ENCODE peak calls at places on chromosomes 2 and 18, in seven cellular contexts. C, Y, U, G, K, X and V are unnamed samples.

GRCh38 chr2:10482979-10483378 is 34.9 kb upstream of the ODC1 start:
- DNase-seq in C (no peak), Y (no peak), U (no peak), G (no peak), K (no peak), X (no peak), V (no peak)

GRCh38 chr2:100053087-100053486 is 89.3 kb downstream of the AFF3 start:
- DNase-seq in C (no peak), Y (no peak), U (no peak), G (no peak), K (no peak), X (no peak), V (no peak)

GRCh38 chr2:3254438-3254941 is 123.1 kb downstream of the EIPR1 start:
- DNase-seq in C (no peak), Y (no peak), U (peak; percentile 50), G (no peak), K (no peak), X (no peak), V (no peak)

GRCh38 chr2:96537066-96537733 is 648 bp downstream of the ARID5A start:
- DNase-seq in C (peak; percentile 95), Y (peak; percentile 62), U (peak; percentile 79), G (peak; percentile 75), K (peak; percentile 78), X (peak; percentile 78), V (peak; percentile 75)

GRCh38 chr2:67633212-67633856 is 236.2 kb downstream of the ETAA1 start:
- DNase-seq in C (no peak), Y (no peak), U (peak; percentile 58), G (no peak), K (no peak), X (no peak), V (no peak)

GRCh38 chr18:76687271-76688006 is 134.9 kb upstream of the ZNF236 start:
- DNase-seq in C (no peak), Y (no peak), U (no peak), G (no peak), K (no peak), X (no peak), V (peak; percentile 76)

GRCh38 chr2:10254373-10255188 is 48.1 kb upstream of the HPCAL1 start:
- DNase-seq in C (peak; percentile 11), Y (no peak), U (no peak), G (no peak), K (no peak), X (no peak), V (peak; percentile 69)

GRCh38 chr18:33820517-33821368 is 242.7 kb downstream of the ASXL3 start:
- DNase-seq in C (no peak), Y (peak; percentile 46), U (no peak), G (no peak), K (no peak), X (no peak), V (peak; percentile 4)

GRCh38 chr2:164842624-164842966 is 972 bp upstream of the COBLL1 start:
- DNase-seq in C (no peak), Y (no peak), U (no peak), G (no peak), K (no peak), X (no peak), V (no peak)

GRCh38 chr18:79875931-79876461 is 75.5 kb downstream of the SLC66A2 start:
- DNase-seq in C (no peak), Y (no peak), U (no peak), G (no peak), K (no peak), X (no peak), V (no peak)

GRCh38 chr2:12493031-12493513 is 223.7 kb upstream of the TRIB2 start:
- DNase-seq in C (no peak), Y (no peak), U (no peak), G (peak; percentile 38), K (peak; percentile 16), X (peak; percentile 20), V (no peak)

GRCh38 chr18:45621068-45621511 is 5.8 kb downstream of the SLC14A2 start:
- DNase-seq in C (no peak), Y (peak; percentile 76), U (peak; percentile 85), G (no peak), K (peak; percentile 30), X (no peak), V (peak; percentile 78)

GRCh38 chr18:54737986-54738385 is 90.3 kb upstream of the RAB27B start:
- DNase-seq in C (no peak), Y (no peak), U (no peak), G (no peak), K (no peak), X (no peak), V (no peak)

GRCh38 chr18:22846088-22846683 is 86.9 kb upstream of the RBBP8 start:
- DNase-seq in C (no peak), Y (peak; percentile 21), U (peak; percentile 50), G (no peak), K (no peak), X (no peak), V (no peak)

GRCh38 chr2:23385748-23386421 is 906 bp downstream of the KLHL29 start:
- DNase-seq in C (no peak), Y (peak; percentile 59), U (no peak), G (no peak), K (peak; percentile 39), X (peak; percentile 21), V (peak; percentile 84)

GRCh38 chr2:2520396-2520795 is 189.3 kb upstream of the MYT1L start:
- DNase-seq in C (no peak), Y (no peak), U (no peak), G (no peak), K (no peak), X (no peak), V (peak; percentile 71)

GRCh38 chr2:206443735-206444527 is 599 bp downstream of the ADAM23 start:
- DNase-seq in C (no peak), Y (peak; percentile 68), U (no peak), G (no peak), K (peak; percentile 26), X (peak; percentile 29), V (peak; percentile 33)

GRCh38 chr2:202695166-202695565 is 60.4 kb downstream of the FAM117B start:
- DNase-seq in C (no peak), Y (no peak), U (no peak), G (no peak), K (no peak), X (no peak), V (no peak)

GRCh38 chr18:65748321-65748720 is 2.5 kb upstream of the CDH7 start:
- DNase-seq in C (no peak), Y (no peak), U (no peak), G (no peak), K (no peak), X (no peak), V (no peak)

GRCh38 chr2:241926541-241927311 is 57.2 kb downstream of the RTP5 start:
- DNase-seq in C (no peak), Y (no peak), U (no peak), G (no peak), K (peak; percentile 42), X (no peak), V (peak; percentile 33)

GRCh38 chr2:38439807-38440300 is 62.8 kb upstream of the ATL2 start:
- DNase-seq in C (no peak), Y (no peak), U (no peak), G (no peak), K (no peak), X (no peak), V (no peak)

GRCh38 chr2:121408641-121409040 is 122.0 kb upstream of the RNU4ATAC start:
- DNase-seq in C (no peak), Y (no peak), U (no peak), G (no peak), K (no peak), X (no peak), V (no peak)

GRCh38 chr2:221077241-221077640 is 494.9 kb downstream of the EPHA4 start:
- DNase-seq in C (no peak), Y (no peak), U (no peak), G (no peak), K (no peak), X (no peak), V (no peak)

GRCh38 chr18:10659594-10659993 is 133.8 kb downstream of the NAPG start:
- DNase-seq in C (no peak), Y (no peak), U (no peak), G (no peak), K (no peak), X (no peak), V (no peak)

GRCh38 chr2:16777123-16777872 is 111.7 kb upstream of the CYRIA start:
- DNase-seq in C (no peak), Y (no peak), U (no peak), G (no peak), K (no peak), X (no peak), V (no peak)

GRCh38 chr2:168751104-168751768 is 51.2 kb upstream of the NOSTRIN start:
- DNase-seq in C (peak; percentile 42), Y (no peak), U (no peak), G (no peak), K (no peak), X (no peak), V (no peak)

GRCh38 chr2:124024491-124025348 is at the start of gene CNTNAP5:
- DNase-seq in C (no peak), Y (peak; percentile 93), U (no peak), G (peak; percentile 54), K (peak; percentile 21), X (peak; percentile 39), V (peak; percentile 91)

GRCh38 chr18:6741786-6742185 is 12.3 kb downstream of the ARHGAP28 start:
- DNase-seq in C (no peak), Y (no peak), U (no peak), G (no peak), K (no peak), X (no peak), V (no peak)

GRCh38 chr2:111910609-111911277 is 12.3 kb downstream of the MERTK start:
- DNase-seq in C (no peak), Y (no peak), U (no peak), G (peak; percentile 54), K (no peak), X (no peak), V (no peak)

GRCh38 chr2:24792542-24792873 is 683 bp downstream of the PTRHD1 start:
- DNase-seq in C (no peak), Y (no peak), U (peak; percentile 49), G (no peak), K (no peak), X (no peak), V (no peak)
- H3K4me3 ChIP-seq in C (peak overlapping the region; percentile 92), Y (peak overlapping the region; percentile 80), U (peak overlapping the region; percentile 91), G (peak overlapping the region; percentile 38), K (peak overlapping the region; percentile 97), X (peak overlapping the region; percentile 74), V (peak overlapping the region; percentile 81)

GRCh38 chr2:231643494-231643888 is 50.8 kb downstream of the TEX44 start:
- DNase-seq in C (no peak), Y (no peak), U (no peak), G (no peak), K (no peak), X (no peak), V (no peak)
- H3K36me3 ChIP-seq in C (no peaks in the 10 kb centered on the region), Y (no peaks in the 10 kb centered on the region), U (no peaks in the 10 kb centered on the region), G (no peaks in the 10 kb centered on the region), K (no peaks in the 10 kb centered on the region), X (no peaks in the 10 kb centered on the region), V (no peaks in the 10 kb centered on the region)

DNA sequence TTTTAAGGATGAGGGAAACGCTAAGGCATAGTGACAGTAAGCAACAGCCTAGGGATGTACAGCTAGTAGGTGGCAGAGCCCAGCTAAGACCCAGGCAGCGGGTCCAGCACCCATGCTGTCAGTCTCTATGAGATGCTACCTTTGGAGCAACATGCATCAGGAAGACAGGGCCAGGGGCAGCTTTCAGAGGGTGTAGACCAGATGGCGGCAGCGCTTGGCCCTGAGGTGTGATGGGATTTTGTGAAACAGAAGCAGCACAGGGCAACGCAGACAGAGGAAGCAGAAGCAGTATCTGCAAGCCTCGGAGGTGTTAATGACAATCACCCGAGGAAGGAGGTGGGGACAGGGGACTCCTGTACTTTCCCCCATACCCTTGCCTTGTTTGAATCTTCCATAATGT is 43.2 kb downstream of the SDC1 start:
- DNase-seq in C (no peak), Y (no peak), U (no peak), G (no peak), K (no peak), X (no peak), V (no peak)
- H3K27me3 ChIP-seq in C (no peaks in the 10 kb centered on the region), Y (no peaks in the 10 kb centered on the region), U (no peaks in the 10 kb centered on the region), G (no peaks in the 10 kb centered on the region), K (no peaks in the 10 kb centered on the region), X (no peaks in the 10 kb centered on the region), V (no peaks in the 10 kb centered on the region)

GRCh38 chr2:130377491-130377890 is 21.6 kb downstream of the PTPN18 start:
- DNase-seq in C (no peak), Y (no peak), U (no peak), G (no peak), K (no peak), X (no peak), V (no peak)
- H3K4me3 ChIP-seq in C (no peak overlapping the region), Y (no peak overlapping the region), U (peak overlapping the region; percentile 41), G (no peak overlapping the region), K (no peak overlapping the region), X (no peak overlapping the region), V (no peak overlapping the region)